ENCODE peak calls at places on chromosomes 12 and 14, in eight cellular contexts. P is non-pigmented ciliary epithelial cell, R is retinal pigment epithelial cell, J is AG08395, G is transverse colon, U is astrocyte of the spinal cord, S is tibial artery, N is NCI-H748 treated with DMSO at 0.1 percent for 48 hours. O is an unnamed sample.

GRCh38 chr14:67559639-67560038 is 26.5 kb downstream of the PLEKHH1 start:
- DNase-seq in P (no peak), R (no peak), J (no peak), G (no peak), U (no peak), S (no peak), N (no peak), O (no peak)

GRCh38 chr12:11798856-11799530 is 149.5 kb downstream of the ETV6 start:
- DNase-seq in P (peak; percentile 85), R (no peak), J (peak; percentile 61), G (no peak), U (peak; percentile 92), S (no peak), N (no peak), O (peak; percentile 75)

GRCh38 chr14:26841361-26841760 is 243.5 kb upstream of the NOVA1 start:
- DNase-seq in P (no peak), R (no peak), J (no peak), G (no peak), U (peak; percentile 25), S (no peak), N (no peak), O (no peak)

GRCh38 chr12:80422549-80422948 is 21.5 kb upstream of the PTPRQ start:
- DNase-seq in P (no peak), R (no peak), J (no peak), G (no peak), U (no peak), S (no peak), N (no peak), O (no peak)

GRCh38 chr12:109302770-109303169 is 6.3 kb downstream of the FOXN4 start:
- DNase-seq in P (no peak), R (no peak), J (no peak), G (no peak), U (no peak), S (no peak), N (no peak), O (no peak)

GRCh38 chr14:34363733-34364134 is 98.3 kb downstream of the SPTSSA start:
- DNase-seq in P (no peak), R (no peak), J (no peak), G (no peak), U (no peak), S (no peak), N (no peak), O (no peak)

GRCh38 chr14:63375772-63376171 is 57.0 kb upstream of the GPHB5 start:
- DNase-seq in P (no peak), R (no peak), J (no peak), G (no peak), U (no peak), S (no peak), N (no peak), O (no peak)

GRCh38 chr12:98296462-98297079 is 218.8 kb upstream of the TMPO start:
- DNase-seq in P (no peak), R (no peak), J (no peak), G (no peak), U (no peak), S (no peak), N (no peak), O (no peak)

GRCh38 chr14:22084393-22085281 is 411.0 kb upstream of the OR4E1 start:
- DNase-seq in P (peak; percentile 28), R (no peak), J (peak; percentile 3), G (no peak), U (peak; percentile 69), S (no peak), N (no peak), O (no peak)

GRCh38 chr12:57452937-57453509 is 2.1 kb upstream of the INHBE start:
- DNase-seq in P (peak; percentile 36), R (no peak), J (peak; percentile 78), G (peak; percentile 79), U (peak; percentile 77), S (peak; percentile 81), N (peak; percentile 24), O (peak; percentile 71)

GRCh38 chr12:110577717-110578521 is 5.2 kb downstream of the PPTC7 start:
- DNase-seq in P (no peak), R (no peak), J (peak; percentile 66), G (peak; percentile 42), U (peak; percentile 83), S (no peak), N (no peak), O (no peak)

GRCh38 chr12:11812558-11813421 is 163.3 kb downstream of the ETV6 start:
- DNase-seq in P (no peak), R (no peak), J (peak; percentile 29), G (peak; percentile 50), U (peak; percentile 73), S (peak; percentile 49), N (peak; percentile 29), O (no peak)

GRCh38 chr14:82854131-82854530 is 1320.5 kb upstream of the SEL1L start:
- DNase-seq in P (no peak), R (no peak), J (no peak), G (no peak), U (no peak), S (no peak), N (no peak), O (no peak)

GRCh38 chr12:3045989-3046388 is 31.2 kb upstream of the TSPAN9 start:
- DNase-seq in P (no peak), R (no peak), J (no peak), G (no peak), U (no peak), S (no peak), N (no peak), O (no peak)

GRCh38 chr14:24155100-24155499 is 6.0 kb upstream of the IRF9 start:
- DNase-seq in P (no peak), R (no peak), J (no peak), G (no peak), U (no peak), S (no peak), N (no peak), O (no peak)